ENCODE peak calls at places on chromosomes 16 and 17, in five cellular contexts. One of them, this sample, is unnamed.

GRCh38 chr16:57143125-57143965 is 42.5 kb downstream of the PSME3IP1 start:
- DNase-seq in GM23338: no peak
- DNase-seq in hepatocyte: no peak
- DNase-seq in heart right ventricle: no peak
- DNase-seq in neural progenitor cell: no peak
- DNase-seq in this sample: no peak

GRCh38 chr17:37406635-37407455 is at the start of the genes ACACA and TADA2A:
- DNase-seq in GM23338: peak
- DNase-seq in hepatocyte: peak
- DNase-seq in heart right ventricle: peak
- DNase-seq in neural progenitor cell: peak
- DNase-seq in this sample: peak

GRCh38 chr16:23498863-23499262 is 11.4 kb downstream of the GGA2 start:
- DNase-seq in GM23338: no peak
- DNase-seq in hepatocyte: no peak
- DNase-seq in heart right ventricle: no peak
- DNase-seq in neural progenitor cell: no peak
- DNase-seq in this sample: peak

GRCh38 chr17:55990332-55991006 is 162.8 kb upstream of the ANKFN1 start:
- DNase-seq in GM23338: peak
- DNase-seq in hepatocyte: no peak
- DNase-seq in heart right ventricle: no peak
- DNase-seq in neural progenitor cell: peak
- DNase-seq in this sample: no peak

GRCh38 chr17:10875984-10876555 is 38.2 kb upstream of the PIRT start:
- DNase-seq in GM23338: peak
- DNase-seq in hepatocyte: peak
- DNase-seq in heart right ventricle: peak
- DNase-seq in neural progenitor cell: peak
- DNase-seq in this sample: no peak

GRCh38 chr17:50344712-50345380 is 1.1 kb upstream of the XYLT2 start:
- DNase-seq in GM23338: no peak
- DNase-seq in hepatocyte: no peak
- DNase-seq in heart right ventricle: no peak
- DNase-seq in neural progenitor cell: no peak
- DNase-seq in this sample: no peak

GRCh38 chr16:1584926-1585487 is 26.9 kb downstream of the IFT140 start:
- DNase-seq in GM23338: no peak
- DNase-seq in hepatocyte: no peak
- DNase-seq in heart right ventricle: no peak
- DNase-seq in neural progenitor cell: peak
- DNase-seq in this sample: no peak

GRCh38 chr17:40480501-40481003 is 20.9 kb downstream of the TNS4 start:
- DNase-seq in GM23338: no peak
- DNase-seq in hepatocyte: peak
- DNase-seq in heart right ventricle: no peak
- DNase-seq in neural progenitor cell: no peak
- DNase-seq in this sample: peak

GRCh38 chr16:68343137-68343536 is 32.3 kb downstream of the PRMT7 start:
- DNase-seq in GM23338: no peak
- DNase-seq in hepatocyte: no peak
- DNase-seq in heart right ventricle: no peak
- DNase-seq in neural progenitor cell: no peak
- DNase-seq in this sample: no peak

GRCh38 chr16:47719713-47720112 is 258.6 kb downstream of the PHKB start:
- DNase-seq in GM23338: no peak
- DNase-seq in hepatocyte: no peak
- DNase-seq in heart right ventricle: no peak
- DNase-seq in neural progenitor cell: no peak
- DNase-seq in this sample: no peak

GRCh38 chr16:46833465-46833810 is 2.5 kb upstream of the C16orf87 start:
- DNase-seq in GM23338: no peak
- DNase-seq in hepatocyte: no peak
- DNase-seq in heart right ventricle: no peak
- DNase-seq in neural progenitor cell: no peak
- DNase-seq in this sample: no peak

GRCh38 chr17:60676758-60677307 is 818 bp upstream of the BCAS3 start:
- DNase-seq in GM23338: peak
- DNase-seq in hepatocyte: no peak
- DNase-seq in heart right ventricle: no peak
- DNase-seq in neural progenitor cell: peak
- DNase-seq in this sample: peak

GRCh38 chr16:27243725-27244362 is 24.7 kb downstream of the NSMCE1 start:
- DNase-seq in GM23338: no peak
- DNase-seq in hepatocyte: no peak
- DNase-seq in heart right ventricle: no peak
- DNase-seq in neural progenitor cell: no peak
- DNase-seq in this sample: no peak

GRCh38 chr17:78873519-78874340 is 29.3 kb downstream of the CEP295NL start:
- DNase-seq in GM23338: no peak
- DNase-seq in hepatocyte: no peak
- DNase-seq in heart right ventricle: peak
- DNase-seq in neural progenitor cell: peak
- DNase-seq in this sample: no peak

GRCh38 chr17:75088902-75089417 is 1.2 kb downstream of the SLC16A5 start:
- DNase-seq in GM23338: peak
- DNase-seq in hepatocyte: peak
- DNase-seq in heart right ventricle: peak
- DNase-seq in neural progenitor cell: no peak
- DNase-seq in this sample: no peak

GRCh38 chr16:55552621-55553020 is 13.9 kb upstream of the CAPNS2 start:
- DNase-seq in GM23338: no peak
- DNase-seq in hepatocyte: peak
- DNase-seq in heart right ventricle: no peak
- DNase-seq in neural progenitor cell: no peak
- DNase-seq in this sample: no peak

GRCh38 chr17:79287743-79288142 is 213.1 kb downstream of the ENGASE start:
- DNase-seq in GM23338: no peak
- DNase-seq in hepatocyte: no peak
- DNase-seq in heart right ventricle: no peak
- DNase-seq in neural progenitor cell: no peak
- DNase-seq in this sample: no peak

GRCh38 chr17:64780096-64781012 is 118.2 kb upstream of the SMURF2 start:
- DNase-seq in GM23338: peak
- DNase-seq in hepatocyte: peak
- DNase-seq in heart right ventricle: peak
- DNase-seq in neural progenitor cell: peak
- DNase-seq in this sample: peak

GRCh38 chr17:15260376-15261062 is 4.6 kb downstream of the PMP22 start:
- DNase-seq in GM23338: peak
- DNase-seq in hepatocyte: peak
- DNase-seq in heart right ventricle: peak
- DNase-seq in neural progenitor cell: peak
- DNase-seq in this sample: peak

GRCh38 chr17:60134396-60135159 is 15.2 kb upstream of the CA4 start:
- DNase-seq in GM23338: no peak
- DNase-seq in hepatocyte: no peak
- DNase-seq in heart right ventricle: peak
- DNase-seq in neural progenitor cell: no peak
- DNase-seq in this sample: peak

GRCh38 chr17:8832711-8833352 is 33.7 kb upstream of the MFSD6L start:
- DNase-seq in GM23338: peak
- DNase-seq in hepatocyte: peak
- DNase-seq in heart right ventricle: no peak
- DNase-seq in neural progenitor cell: peak
- DNase-seq in this sample: peak

GRCh38 chr17:57810740-57811632 is 38.9 kb downstream of the MRPS23 start:
- DNase-seq in GM23338: no peak
- DNase-seq in hepatocyte: peak
- DNase-seq in heart right ventricle: peak
- DNase-seq in neural progenitor cell: no peak
- DNase-seq in this sample: no peak
- H3K4me3 ChIP-seq in GM23338: no peak
- H3K4me3 ChIP-seq in hepatocyte: no peak
- H3K4me3 ChIP-seq in heart right ventricle: no peak
- H3K4me3 ChIP-seq in neural progenitor cell: no peak
- H3K4me3 ChIP-seq in this sample: peak

DNA sequence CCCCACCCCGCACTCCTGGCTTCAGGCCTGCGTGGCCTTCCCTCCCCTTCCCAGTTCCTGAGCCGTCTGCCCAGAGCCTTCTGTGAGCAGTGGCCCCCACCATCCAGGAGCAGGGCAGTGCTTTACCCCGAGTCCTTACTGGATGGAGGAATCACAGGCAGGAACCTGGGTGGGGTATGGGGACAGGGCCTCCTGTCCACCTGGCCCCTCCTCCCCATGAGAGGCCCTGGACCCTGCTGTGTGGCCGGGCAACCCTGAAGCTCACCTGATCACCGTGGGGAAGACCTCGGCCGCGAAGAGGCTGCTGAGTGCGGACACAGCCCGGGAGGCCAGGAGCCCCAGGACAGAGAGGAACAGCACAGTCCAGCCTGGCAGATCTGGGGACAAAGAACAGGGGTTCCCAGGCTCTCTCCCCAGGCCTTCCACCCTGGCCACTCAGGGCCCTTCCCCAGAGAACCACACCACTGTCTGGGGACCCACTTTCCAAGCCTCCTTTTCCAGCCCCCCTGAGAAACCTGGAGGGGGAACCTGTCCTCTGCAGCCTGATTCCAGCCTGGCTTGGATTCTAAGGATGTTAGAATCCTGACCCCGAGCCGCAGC is 3.2 kb downstream of the SLC22A31 start:
- DNase-seq in GM23338: no peak
- DNase-seq in hepatocyte: peak
- DNase-seq in heart right ventricle: no peak
- DNase-seq in neural progenitor cell: no peak
- DNase-seq in this sample: peak
- H3K4me3 ChIP-seq in GM23338: no peak
- H3K4me3 ChIP-seq in hepatocyte: no peak
- H3K4me3 ChIP-seq in heart right ventricle: no peak
- H3K4me3 ChIP-seq in neural progenitor cell: no peak
- H3K4me3 ChIP-seq in this sample: no peak

GRCh38 chr16:30747331-30747730 is 894 bp upstream of the PHKG2 start:
- DNase-seq in GM23338: no peak
- DNase-seq in hepatocyte: peak
- DNase-seq in heart right ventricle: no peak
- DNase-seq in neural progenitor cell: no peak
- DNase-seq in this sample: no peak
- H3K4me3 ChIP-seq in GM23338: peak
- H3K4me3 ChIP-seq in hepatocyte: no peak
- H3K4me3 ChIP-seq in heart right ventricle: no peak
- H3K4me3 ChIP-seq in neural progenitor cell: peak
- H3K4me3 ChIP-seq in this sample: peak

GRCh38 chr17:45225051-45225700 is 3.5 kb downstream of the FMNL1 start:
- DNase-seq in GM23338: no peak
- DNase-seq in hepatocyte: no peak
- DNase-seq in heart right ventricle: no peak
- DNase-seq in neural progenitor cell: no peak
- DNase-seq in this sample: peak
- H3K4me3 ChIP-seq in GM23338: no peak
- H3K4me3 ChIP-seq in hepatocyte: no peak
- H3K4me3 ChIP-seq in heart right ventricle: no peak
- H3K4me3 ChIP-seq in neural progenitor cell: no peak
- H3K4me3 ChIP-seq in this sample: peak

GRCh38 chr17:45005700-45006099 is 37.6 kb upstream of the C1QL1 start:
- DNase-seq in GM23338: no peak
- DNase-seq in hepatocyte: no peak
- DNase-seq in heart right ventricle: no peak
- DNase-seq in neural progenitor cell: no peak
- DNase-seq in this sample: no peak

GRCh38 chr17:45009676-45010467 is 41.6 kb downstream of the DCAKD start:
- DNase-seq in GM23338: no peak
- DNase-seq in hepatocyte: no peak
- DNase-seq in heart right ventricle: no peak
- DNase-seq in neural progenitor cell: no peak
- DNase-seq in this sample: no peak

GRCh38 chr17:45004388-45004787 is 36.3 kb upstream of the C1QL1 start:
- DNase-seq in GM23338: no peak
- DNase-seq in hepatocyte: no peak
- DNase-seq in heart right ventricle: no peak
- DNase-seq in neural progenitor cell: no peak
- DNase-seq in this sample: no peak

GRCh38 chr17:45008191-45008590 is 40.1 kb upstream of the C1QL1 start:
- DNase-seq in GM23338: no peak
- DNase-seq in hepatocyte: no peak
- DNase-seq in heart right ventricle: no peak
- DNase-seq in neural progenitor cell: no peak
- DNase-seq in this sample: no peak

GRCh38 chr17:45006927-45007461 is 38.9 kb upstream of the C1QL1 start:
- DNase-seq in GM23338: peak
- DNase-seq in hepatocyte: no peak
- DNase-seq in heart right ventricle: no peak
- DNase-seq in neural progenitor cell: peak
- DNase-seq in this sample: no peak
- H3K4me3 ChIP-seq in GM23338: no peak
- H3K4me3 ChIP-seq in hepatocyte: no peak
- H3K4me3 ChIP-seq in heart right ventricle: no peak
- H3K4me3 ChIP-seq in neural progenitor cell: no peak
- H3K4me3 ChIP-seq in this sample: no peak

GRCh38 chr17:67289174-67289876 is 44.3 kb upstream of the HELZ start:
- DNase-seq in GM23338: peak
- DNase-seq in hepatocyte: peak
- DNase-seq in heart right ventricle: peak
- DNase-seq in neural progenitor cell: no peak
- DNase-seq in this sample: peak
- H3K4me3 ChIP-seq in GM23338: no peak
- H3K4me3 ChIP-seq in hepatocyte: no peak
- H3K4me3 ChIP-seq in heart right ventricle: no peak
- H3K4me3 ChIP-seq in neural progenitor cell: no peak
- H3K4me3 ChIP-seq in this sample: no peak

GRCh38 chr16:73016488-73016830 is 31.5 kb downstream of the ZFHX3 start:
- DNase-seq in GM23338: no peak
- DNase-seq in hepatocyte: no peak
- DNase-seq in heart right ventricle: no peak
- DNase-seq in neural progenitor cell: no peak
- DNase-seq in this sample: no peak

GRCh38 chr16:73019456-73020362 is 28.2 kb downstream of the ZFHX3 start:
- DNase-seq in GM23338: no peak
- DNase-seq in hepatocyte: peak
- DNase-seq in heart right ventricle: no peak
- DNase-seq in neural progenitor cell: no peak
- DNase-seq in this sample: no peak

GRCh38 chr16:73020409-73020884 is 27.5 kb downstream of the ZFHX3 start:
- DNase-seq in GM23338: no peak
- DNase-seq in hepatocyte: peak
- DNase-seq in heart right ventricle: peak
- DNase-seq in neural progenitor cell: no peak
- DNase-seq in this sample: no peak

GRCh38 chr16:73017321-73017720 is 30.6 kb downstream of the ZFHX3 start:
- DNase-seq in GM23338: no peak
- DNase-seq in hepatocyte: no peak
- DNase-seq in heart right ventricle: no peak
- DNase-seq in neural progenitor cell: no peak
- DNase-seq in this sample: no peak

GRCh38 chr16:73018796-73019455 is 29.0 kb downstream of the ZFHX3 start:
- DNase-seq in GM23338: no peak
- DNase-seq in hepatocyte: no peak
- DNase-seq in heart right ventricle: no peak
- DNase-seq in neural progenitor cell: no peak
- DNase-seq in this sample: no peak
- H3K4me3 ChIP-seq in GM23338: no peak
- H3K4me3 ChIP-seq in hepatocyte: no peak
- H3K4me3 ChIP-seq in heart right ventricle: no peak
- H3K4me3 ChIP-seq in neural progenitor cell: no peak
- H3K4me3 ChIP-seq in this sample: no peak

GRCh38 chr16:75138636-75139035 is 9.7 kb upstream of the ZFP1 start:
- DNase-seq in GM23338: peak
- DNase-seq in hepatocyte: no peak
- DNase-seq in heart right ventricle: no peak
- DNase-seq in neural progenitor cell: no peak
- DNase-seq in this sample: no peak
- H3K4me3 ChIP-seq in GM23338: no peak
- H3K4me3 ChIP-seq in hepatocyte: no peak
- H3K4me3 ChIP-seq in heart right ventricle: no peak
- H3K4me3 ChIP-seq in neural progenitor cell: no peak
- H3K4me3 ChIP-seq in this sample: no peak